ENCODE peak calls at places on chromosomes 2 and 18, in nine cellular contexts. One of them, this sample, is unnamed.
A peak's percentile ranks its signal among the peaks of the same experiment; 100 is the strongest.

GRCh38 chr2:199471443-199472057 is 13.8 kb upstream of the SATB2 start:
- DNase-seq in left colon: peak; percentile 64
- DNase-seq in H54: peak; percentile 47
- DNase-seq in right cardiac atrium: peak; percentile 83
- DNase-seq in mammary epithelial cell: no peak
- DNase-seq in T-cell: no peak
- DNase-seq in activated T-cell treated with anti-CD3 and anti-CD28 coated beads, Interleukin-2, amount 50 U/mL, for 24 hours: peak; percentile 56
- DNase-seq in naive thymus-derived CD8-positive, alpha-beta T cell: no peak
- DNase-seq in omental fat pad: no peak
- DNase-seq in this sample: no peak

GRCh38 chr18:74514860-74515495 is 18.8 kb downstream of the CNDP2 start:
- DNase-seq in left colon: no peak
- DNase-seq in H54: no peak
- DNase-seq in right cardiac atrium: no peak
- DNase-seq in mammary epithelial cell: no peak
- DNase-seq in T-cell: no peak
- DNase-seq in activated T-cell treated with anti-CD3 and anti-CD28 coated beads, Interleukin-2, amount 50 U/mL, for 24 hours: peak; percentile 23
- DNase-seq in naive thymus-derived CD8-positive, alpha-beta T cell: no peak
- DNase-seq in omental fat pad: no peak
- DNase-seq in this sample: no peak

GRCh38 chr2:146576301-146576700 is 1268.5 kb upstream of the ACVR2A start:
- DNase-seq in left colon: no peak
- DNase-seq in H54: no peak
- DNase-seq in right cardiac atrium: no peak
- DNase-seq in mammary epithelial cell: peak; percentile 67
- DNase-seq in T-cell: no peak
- DNase-seq in activated T-cell treated with anti-CD3 and anti-CD28 coated beads, Interleukin-2, amount 50 U/mL, for 24 hours: no peak
- DNase-seq in naive thymus-derived CD8-positive, alpha-beta T cell: no peak
- DNase-seq in omental fat pad: no peak
- DNase-seq in this sample: no peak

GRCh38 chr2:15265889-15266288 is 295.2 kb downstream of the NBAS start:
- DNase-seq in left colon: no peak
- DNase-seq in H54: no peak
- DNase-seq in right cardiac atrium: no peak
- DNase-seq in mammary epithelial cell: no peak
- DNase-seq in T-cell: no peak
- DNase-seq in activated T-cell treated with anti-CD3 and anti-CD28 coated beads, Interleukin-2, amount 50 U/mL, for 24 hours: no peak
- DNase-seq in naive thymus-derived CD8-positive, alpha-beta T cell: no peak
- DNase-seq in omental fat pad: no peak
- DNase-seq in this sample: no peak

GRCh38 chr18:49853436-49853835 is 40.1 kb upstream of the ACAA2 start:
- DNase-seq in left colon: no peak
- DNase-seq in H54: no peak
- DNase-seq in right cardiac atrium: no peak
- DNase-seq in mammary epithelial cell: no peak
- DNase-seq in T-cell: no peak
- DNase-seq in activated T-cell treated with anti-CD3 and anti-CD28 coated beads, Interleukin-2, amount 50 U/mL, for 24 hours: no peak
- DNase-seq in naive thymus-derived CD8-positive, alpha-beta T cell: no peak
- DNase-seq in omental fat pad: no peak
- DNase-seq in this sample: no peak

GRCh38 chr2:42129487-42129852 is 39.7 kb upstream of the EML4 start:
- DNase-seq in left colon: no peak
- DNase-seq in H54: no peak
- DNase-seq in right cardiac atrium: no peak
- DNase-seq in mammary epithelial cell: no peak
- DNase-seq in T-cell: no peak
- DNase-seq in activated T-cell treated with anti-CD3 and anti-CD28 coated beads, Interleukin-2, amount 50 U/mL, for 24 hours: no peak
- DNase-seq in naive thymus-derived CD8-positive, alpha-beta T cell: no peak
- DNase-seq in omental fat pad: no peak
- DNase-seq in this sample: no peak

GRCh38 chr2:24873619-24874018 is 46.4 kb downstream of the ADCY3 start:
- DNase-seq in left colon: no peak
- DNase-seq in H54: no peak
- DNase-seq in right cardiac atrium: peak; percentile 83
- DNase-seq in mammary epithelial cell: no peak
- DNase-seq in T-cell: no peak
- DNase-seq in activated T-cell treated with anti-CD3 and anti-CD28 coated beads, Interleukin-2, amount 50 U/mL, for 24 hours: no peak
- DNase-seq in naive thymus-derived CD8-positive, alpha-beta T cell: no peak
- DNase-seq in omental fat pad: no peak
- DNase-seq in this sample: no peak

GRCh38 chr2:3587432-3587831 is 7.5 kb upstream of the COLEC11 start:
- DNase-seq in left colon: no peak
- DNase-seq in H54: no peak
- DNase-seq in right cardiac atrium: no peak
- DNase-seq in mammary epithelial cell: no peak
- DNase-seq in T-cell: no peak
- DNase-seq in activated T-cell treated with anti-CD3 and anti-CD28 coated beads, Interleukin-2, amount 50 U/mL, for 24 hours: no peak
- DNase-seq in naive thymus-derived CD8-positive, alpha-beta T cell: no peak
- DNase-seq in omental fat pad: no peak
- DNase-seq in this sample: no peak

GRCh38 chr2:211688196-211688595 is 850.4 kb downstream of the ERBB4 start:
- DNase-seq in left colon: no peak
- DNase-seq in H54: no peak
- DNase-seq in right cardiac atrium: no peak
- DNase-seq in mammary epithelial cell: no peak
- DNase-seq in T-cell: no peak
- DNase-seq in activated T-cell treated with anti-CD3 and anti-CD28 coated beads, Interleukin-2, amount 50 U/mL, for 24 hours: no peak
- DNase-seq in naive thymus-derived CD8-positive, alpha-beta T cell: no peak
- DNase-seq in omental fat pad: no peak
- DNase-seq in this sample: no peak

GRCh38 chr18:39871976-39872375 is 2083.1 kb upstream of the PIK3C3 start:
- DNase-seq in left colon: no peak
- DNase-seq in H54: no peak
- DNase-seq in right cardiac atrium: no peak
- DNase-seq in mammary epithelial cell: no peak
- DNase-seq in T-cell: no peak
- DNase-seq in activated T-cell treated with anti-CD3 and anti-CD28 coated beads, Interleukin-2, amount 50 U/mL, for 24 hours: no peak
- DNase-seq in naive thymus-derived CD8-positive, alpha-beta T cell: no peak
- DNase-seq in omental fat pad: no peak
- DNase-seq in this sample: no peak

GRCh38 chr2:165203689-165204559 is at the start of gene SCN3A:
- DNase-seq in left colon: no peak
- DNase-seq in H54: peak; percentile 5
- DNase-seq in right cardiac atrium: no peak
- DNase-seq in mammary epithelial cell: peak; percentile 37
- DNase-seq in T-cell: no peak
- DNase-seq in activated T-cell treated with anti-CD3 and anti-CD28 coated beads, Interleukin-2, amount 50 U/mL, for 24 hours: no peak
- DNase-seq in naive thymus-derived CD8-positive, alpha-beta T cell: no peak
- DNase-seq in omental fat pad: no peak
- DNase-seq in this sample: peak; percentile 58

GRCh38 chr2:215747244-215747620 is 266.1 kb downstream of the MREG start:
- DNase-seq in left colon: no peak
- DNase-seq in H54: no peak
- DNase-seq in right cardiac atrium: no peak
- DNase-seq in mammary epithelial cell: peak; percentile 41
- DNase-seq in T-cell: no peak
- DNase-seq in activated T-cell treated with anti-CD3 and anti-CD28 coated beads, Interleukin-2, amount 50 U/mL, for 24 hours: no peak
- DNase-seq in naive thymus-derived CD8-positive, alpha-beta T cell: no peak
- DNase-seq in omental fat pad: no peak
- DNase-seq in this sample: no peak

GRCh38 chr2:11417946-11418585 is 47.9 kb downstream of the E2F6 start:
- DNase-seq in left colon: no peak
- DNase-seq in H54: no peak
- DNase-seq in right cardiac atrium: no peak
- DNase-seq in mammary epithelial cell: no peak
- DNase-seq in T-cell: no peak
- DNase-seq in activated T-cell treated with anti-CD3 and anti-CD28 coated beads, Interleukin-2, amount 50 U/mL, for 24 hours: no peak
- DNase-seq in naive thymus-derived CD8-positive, alpha-beta T cell: no peak
- DNase-seq in omental fat pad: no peak
- DNase-seq in this sample: no peak

GRCh38 chr2:3516831-3517230 is 2.5 kb downstream of the ADI1 start:
- DNase-seq in left colon: no peak
- DNase-seq in H54: no peak
- DNase-seq in right cardiac atrium: no peak
- DNase-seq in mammary epithelial cell: no peak
- DNase-seq in T-cell: no peak
- DNase-seq in activated T-cell treated with anti-CD3 and anti-CD28 coated beads, Interleukin-2, amount 50 U/mL, for 24 hours: no peak
- DNase-seq in naive thymus-derived CD8-positive, alpha-beta T cell: no peak
- DNase-seq in omental fat pad: no peak
- DNase-seq in this sample: no peak

GRCh38 chr2:226730487-226730886 is 69.1 kb downstream of the IRS1 start:
- DNase-seq in left colon: no peak
- DNase-seq in H54: no peak
- DNase-seq in right cardiac atrium: no peak
- DNase-seq in mammary epithelial cell: no peak
- DNase-seq in T-cell: no peak
- DNase-seq in activated T-cell treated with anti-CD3 and anti-CD28 coated beads, Interleukin-2, amount 50 U/mL, for 24 hours: no peak
- DNase-seq in naive thymus-derived CD8-positive, alpha-beta T cell: no peak
- DNase-seq in omental fat pad: no peak
- DNase-seq in this sample: no peak

GRCh38 chr18:50079571-50080295 is 115.2 kb downstream of the MYO5B start:
- DNase-seq in left colon: peak; percentile 33
- DNase-seq in H54: no peak
- DNase-seq in right cardiac atrium: peak; percentile 91
- DNase-seq in mammary epithelial cell: no peak
- DNase-seq in T-cell: no peak
- DNase-seq in activated T-cell treated with anti-CD3 and anti-CD28 coated beads, Interleukin-2, amount 50 U/mL, for 24 hours: no peak
- DNase-seq in naive thymus-derived CD8-positive, alpha-beta T cell: no peak
- DNase-seq in omental fat pad: no peak
- DNase-seq in this sample: no peak

GRCh38 chr2:112835553-112836535 is 735 bp downstream of the IL1B start:
- DNase-seq in left colon: no peak
- DNase-seq in H54: no peak
- DNase-seq in right cardiac atrium: no peak
- DNase-seq in mammary epithelial cell: no peak
- DNase-seq in T-cell: no peak
- DNase-seq in activated T-cell treated with anti-CD3 and anti-CD28 coated beads, Interleukin-2, amount 50 U/mL, for 24 hours: no peak
- DNase-seq in naive thymus-derived CD8-positive, alpha-beta T cell: no peak
- DNase-seq in omental fat pad: no peak
- DNase-seq in this sample: no peak

GRCh38 chr2:164890533-164890932 is 48.9 kb upstream of the COBLL1 start:
- DNase-seq in left colon: no peak
- DNase-seq in H54: no peak
- DNase-seq in right cardiac atrium: no peak
- DNase-seq in mammary epithelial cell: no peak
- DNase-seq in T-cell: no peak
- DNase-seq in activated T-cell treated with anti-CD3 and anti-CD28 coated beads, Interleukin-2, amount 50 U/mL, for 24 hours: no peak
- DNase-seq in naive thymus-derived CD8-positive, alpha-beta T cell: no peak
- DNase-seq in omental fat pad: no peak
- DNase-seq in this sample: no peak